ENCODE peak calls at places on chromosomes 3 and 15, in six cellular contexts. C, H, A, P, G and T are unnamed samples.

GRCh38 chr3:53846134-53846850 is at the start of the genes CHDH and IL17RB:
- DNase-seq in P (peak; percentile 83), A (no peak), H (peak; percentile 49), G (peak; percentile 89), C (peak; percentile 78), T (no peak)

GRCh38 chr15:60972866-60973265 is 256.2 kb downstream of the RORA start:
- DNase-seq in G (no peak), P (no peak), A (no peak), C (no peak), H (no peak), T (no peak)

GRCh38 chr3:99542771-99543518 is 95.4 kb upstream of the COL8A1 start:
- DNase-seq in C (no peak), G (no peak), P (no peak), H (no peak), A (no peak), T (no peak)

GRCh38 chr15:43410572-43411214 is 39.8 kb downstream of the TUBGCP4 start:
- DNase-seq in P (no peak), A (no peak), H (peak; percentile 5), G (no peak), C (no peak), T (no peak)

GRCh38 chr3:39260957-39261356 is 18.9 kb downstream of the CX3CR1 start:
- DNase-seq in A (peak; percentile 93), G (peak; percentile 60), P (peak; percentile 29), C (peak; percentile 36), H (peak; percentile 89), T (peak; percentile 89)

GRCh38 chr3:67109651-67110204 is 111.6 kb downstream of the KBTBD8 start:
- DNase-seq in G (no peak), C (no peak), P (peak; percentile 2), A (no peak), H (peak; percentile 42), T (peak; percentile 58)

GRCh38 chr15:48653913-48654630 is 8.6 kb upstream of the FBN1 start:
- DNase-seq in H (no peak), A (no peak), G (no peak), P (no peak), C (no peak), T (no peak)

GRCh38 chr3:55362206-55362960 is 124.7 kb downstream of the WNT5A start:
- DNase-seq in H (no peak), G (no peak), C (no peak), A (no peak), P (no peak), T (no peak)

GRCh38 chr15:69537085-69537484 is 84.5 kb downstream of the RPLP1 start:
- DNase-seq in C (no peak), G (no peak), P (no peak), H (no peak), A (no peak), T (no peak)

GRCh38 chr15:50247819-50248650 is 17.5 kb downstream of the HDC start:
- DNase-seq in P (no peak), C (no peak), H (no peak), G (peak; percentile 43), A (no peak), T (no peak)

GRCh38 chr3:13723676-13724207 is 156.1 kb downstream of the WNT7A start:
- DNase-seq in G (no peak), H (no peak), A (peak; percentile 34), P (no peak), C (no peak), T (no peak)

GRCh38 chr15:88747626-88748025 is 55.6 kb upstream of the ACAN start:
- DNase-seq in C (no peak), P (no peak), H (no peak), G (no peak), A (no peak), T (no peak)

GRCh38 chr3:61829301-61830110 is 268.1 kb downstream of the PTPRG start:
- DNase-seq in A (no peak), P (no peak), G (no peak), C (no peak), H (no peak), T (no peak)

GRCh38 chr15:33311312-33311971 is 675 bp downstream of the RYR3 start:
- DNase-seq in P (peak; percentile 56), A (no peak), C (no peak), G (no peak), H (no peak), T (peak; percentile 63)

GRCh38 chr15:40338921-40339620 is 1.7 kb downstream of the CCDC9B start:
- DNase-seq in H (peak; percentile 73), A (no peak), P (no peak), G (no peak), C (no peak), T (peak; percentile 86)

GRCh38 chr3:72523409-72524172 is 324.7 kb downstream of the SHQ1 start:
- DNase-seq in G (no peak), H (no peak), A (no peak), C (no peak), P (no peak), T (peak; percentile 67)

GRCh38 chr3:9750556-9751411 is 1.0 kb downstream of the OGG1 start:
- DNase-seq in G (no peak), A (no peak), P (no peak), C (no peak), H (peak; percentile 30), T (no peak)

GRCh38 chr3:14248849-14249523 is 70.4 kb downstream of the LSM3 start:
- DNase-seq in C (no peak), H (no peak), P (no peak), G (no peak), A (peak; percentile 83), T (no peak)

GRCh38 chr15:90558182-90558581 is 28.5 kb downstream of the CRTC3 start:
- DNase-seq in A (no peak), H (no peak), G (no peak), P (peak; percentile 28), C (no peak), T (peak; percentile 77)

GRCh38 chr15:57251308-57251707 is 125.0 kb upstream of the CGNL1 start:
- DNase-seq in G (no peak), P (no peak), C (no peak), H (no peak), A (no peak), T (no peak)

GRCh38 chr15:61449306-61449705 is 220.2 kb upstream of the RORA start:
- DNase-seq in H (no peak), P (no peak), A (no peak), G (no peak), C (no peak), T (no peak)

GRCh38 chr3:63951901-63952594 is 39.9 kb upstream of the SCAANT1 start:
- DNase-seq in P (no peak), G (no peak), H (no peak), A (no peak), C (no peak), T (no peak)

GRCh38 chr15:68479870-68480269 is 47.9 kb upstream of the ITGA11 start:
- DNase-seq in A (no peak), H (no peak), C (no peak), G (no peak), P (no peak), T (no peak)

GRCh38 chr15:75599396-75599795 is 20.3 kb upstream of the PTPN9 start:
- DNase-seq in P (no peak), C (no peak), G (no peak), H (no peak), A (no peak), T (no peak)

GRCh38 chr3:50658416-50658815 is 16.3 kb upstream of the DOCK3 start:
- DNase-seq in G (no peak), A (peak; percentile 28), H (no peak), C (no peak), P (no peak), T (no peak)

GRCh38 chr3:71011565-71012287 is 571.8 kb downstream of the FOXP1 start:
- DNase-seq in H (no peak), P (no peak), A (no peak), C (no peak), G (no peak), T (no peak)
- TF ChIP-seq EP300 in H (no peak), P (no peak), A (no peak), C (no peak), G (no peak), T (no peak)

GRCh38 chr3:78742041-78742440 is 1025.8 kb downstream of the ROBO1 start:
- DNase-seq in A (no peak), C (no peak), G (no peak), H (no peak), P (no peak), T (no peak)

GRCh38 chr3:78734048-78734637 is 1033.7 kb downstream of the ROBO1 start:
- DNase-seq in G (no peak), A (no peak), P (no peak), C (no peak), H (no peak), T (no peak)

GRCh38 chr3:78741066-78741645 is 1026.6 kb downstream of the ROBO1 start:
- DNase-seq in H (peak; percentile 22), C (no peak), G (no peak), P (no peak), A (no peak), T (no peak)

GRCh38 chr3:78736863-78737262 is 1030.9 kb downstream of the ROBO1 start:
- DNase-seq in G (no peak), H (peak; percentile 43), A (no peak), C (no peak), P (no peak), T (no peak)

GRCh38 chr3:78737988-78738387 is 1029.8 kb downstream of the ROBO1 start:
- DNase-seq in P (no peak), A (no peak), G (no peak), H (no peak), C (no peak), T (no peak)
- TF ChIP-seq CTCF in P (no peak), A (no peak), G (no peak), H (no peak), C (no peak), T (no peak)

DNA sequence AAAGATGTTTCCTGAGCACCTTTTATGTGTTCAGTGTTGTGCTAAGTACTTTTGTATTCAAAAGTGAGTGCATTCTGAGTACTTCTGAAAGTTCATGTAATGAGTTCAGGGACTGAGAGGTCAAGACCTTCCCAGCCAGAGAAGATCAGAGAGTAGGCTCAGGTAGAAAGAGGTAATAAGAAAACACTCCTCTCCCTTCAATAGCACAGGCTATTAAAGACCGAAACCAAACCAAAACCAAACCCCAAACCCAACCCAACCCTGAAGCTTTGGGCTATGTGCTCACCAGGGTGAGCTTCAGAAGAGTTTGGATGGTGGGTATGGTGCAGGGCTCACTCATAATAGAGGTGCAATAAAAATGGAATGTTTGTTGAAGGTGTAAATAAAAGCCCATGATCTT is 76.7 kb upstream of the FAM3D start:
- DNase-seq in H (no peak), G (no peak), C (no peak), A (no peak), P (no peak), T (no peak)
- H3K4me1 ChIP-seq in H (no peaks in the 10 kb centered on the region), G (no peaks in the 10 kb centered on the region), C (no peaks in the 10 kb centered on the region), A (no peaks in the 10 kb centered on the region), P (no peaks in the 10 kb centered on the region), T (no peaks in the 10 kb centered on the region)

DNA sequence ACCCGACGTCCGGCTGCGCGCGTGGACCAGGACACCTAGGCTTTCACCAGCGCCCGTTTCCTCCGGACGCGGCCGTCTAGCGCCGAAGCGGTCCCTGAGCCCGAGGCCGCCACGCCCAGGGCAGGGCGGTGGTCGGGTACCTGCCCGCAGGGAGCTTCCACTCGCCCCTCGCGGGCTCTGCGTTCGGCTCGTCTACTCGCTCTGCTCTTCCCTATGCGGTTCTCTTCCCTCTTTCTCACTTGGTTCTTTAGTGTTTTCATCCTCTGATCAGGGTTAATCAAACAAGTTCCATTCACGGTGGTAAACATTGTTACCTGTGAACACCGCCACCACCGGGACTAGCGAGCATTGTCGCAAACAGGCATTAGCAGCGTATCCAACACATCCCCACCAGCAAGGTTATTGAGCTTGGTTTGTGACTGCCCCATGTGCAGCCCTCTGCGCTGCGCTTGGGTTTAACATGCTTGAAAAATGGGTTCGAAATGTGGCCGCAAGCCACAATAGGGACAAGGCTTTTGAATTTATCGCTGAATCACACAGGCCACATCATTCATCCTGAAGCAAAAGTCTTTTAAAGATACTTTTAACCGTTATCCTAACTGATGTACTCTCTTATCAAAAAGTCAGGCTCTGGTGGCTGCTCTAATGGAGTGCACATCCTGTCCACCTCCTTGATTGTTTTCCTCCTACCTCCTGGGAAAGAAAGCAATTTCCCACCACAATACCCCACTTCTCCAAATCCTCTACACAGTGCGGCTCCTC is 848 bp upstream of the CD47 start:
- DNase-seq in G (peak; percentile 43), A (no peak), H (no peak), P (no peak), C (peak; percentile 24), T (no peak)
- TF ChIP-seq EP300 in G (no peak), A (no peak), H (no peak), P (no peak), C (no peak), T (no peak)